ENCODE peak calls at places on chromosomes 3 and 15, in eight cellular contexts. V is CD8-positive, alpha-beta memory T cell; F is left ventricle myocardium inferior; H is neuronal stem cell; X is Panc1; G is left lung; R is lung; U is fibroblast of lung. A is an unnamed sample. For H3K4me1 and H3K36me3, the result is how much of the 10 kb centered on the place peaks cover.

GRCh38 chr3:27630892-27631291 is 91.2 kb downstream of the EOMES start:
- DNase-seq in V (no peak), F (no peak), H (no peak), X (no peak), G (no peak), R (no peak), U (peak), A (no peak)

GRCh38 chr3:151873433-151873832 is at the start of gene SUCNR1:
- DNase-seq in V (no peak), F (no peak), H (no peak), X (no peak), G (no peak), R (no peak), U (no peak), A (no peak)

GRCh38 chr3:135917076-135917475 is 48.5 kb upstream of the PPP2R3A start:
- DNase-seq in V (no peak), F (no peak), H (no peak), X (no peak), G (no peak), R (no peak), U (no peak), A (no peak)

GRCh38 chr15:39788108-39788507 is 5.5 kb upstream of the FSIP1 start:
- DNase-seq in V (no peak), F (no peak), H (no peak), X (no peak), G (no peak), R (no peak), U (peak), A (no peak)

GRCh38 chr15:59691194-59691805 is 2.2 kb upstream of the BNIP2 start:
- DNase-seq in V (peak), F (no peak), H (no peak), X (no peak), G (no peak), R (no peak), U (peak), A (no peak)

GRCh38 chr3:164620423-164620822 is 457.9 kb downstream of the SI start:
- DNase-seq in V (no peak), F (no peak), H (no peak), X (no peak), G (no peak), R (no peak), U (no peak), A (no peak)

GRCh38 chr3:62135731-62136130 is 237.6 kb downstream of the FEZF2 start:
- DNase-seq in V (no peak), F (no peak), H (no peak), X (no peak), G (no peak), R (no peak), U (no peak), A (no peak)

GRCh38 chr3:168495251-168495650 is 399.5 kb upstream of the GOLIM4 start:
- DNase-seq in V (no peak), F (no peak), H (no peak), X (no peak), G (no peak), R (no peak), U (no peak), A (no peak)

GRCh38 chr15:55221090-55222011 is 24.6 kb upstream of the RSL24D1 start:
- DNase-seq in V (no peak), F (no peak), H (no peak), X (no peak), G (no peak), R (peak), U (peak), A (peak)

GRCh38 chr3:14941871-14942270 is 5.5 kb upstream of the NR2C2 start:
- DNase-seq in V (no peak), F (no peak), H (no peak), X (no peak), G (no peak), R (no peak), U (no peak), A (no peak)

GRCh38 chr3:14153663-14154062 is 24.7 kb downstream of the XPC start:
- DNase-seq in V (no peak), F (no peak), H (no peak), X (no peak), G (no peak), R (no peak), U (no peak), A (peak)

GRCh38 chr3:129892486-129892856 is 1.0 kb downstream of the TMCC1 start:
- DNase-seq in V (no peak), F (no peak), H (no peak), X (no peak), G (peak), R (peak), U (no peak), A (no peak)

GRCh38 chr3:16377847-16378302 is 112.9 kb downstream of the OXNAD1 start:
- DNase-seq in V (no peak), F (no peak), H (no peak), X (no peak), G (no peak), R (no peak), U (no peak), A (no peak)

GRCh38 chr3:140242818-140243276 is 307.9 kb downstream of the CLSTN2 start:
- DNase-seq in V (no peak), F (no peak), H (no peak), X (no peak), G (no peak), R (no peak), U (no peak), A (no peak)

GRCh38 chr15:68817304-68818087 is 3.2 kb downstream of the ANP32A start:
- DNase-seq in V (peak), F (peak), H (peak), X (no peak), G (peak), R (peak), U (peak), A (no peak)

GRCh38 chr3:21170964-21171363 is 580.0 kb downstream of the ZNF385D start:
- DNase-seq in V (no peak), F (no peak), H (peak), X (peak), G (no peak), R (no peak), U (peak), A (no peak)

GRCh38 chr3:129315386-129315991 is 36.8 kb downstream of the HMCES start:
- DNase-seq in V (peak), F (peak), H (no peak), X (no peak), G (peak), R (no peak), U (peak), A (no peak)

GRCh38 chr3:51969841-51970240 is 2.6 kb upstream of the PCBP4 start:
- DNase-seq in V (no peak), F (no peak), H (no peak), X (no peak), G (peak), R (no peak), U (no peak), A (no peak)
- H3K27ac ChIP-seq in V (no peak), F (peak), H (no peak), X (no peak), G (no peak), R (no peak), U (no peak), A (no peak)

GRCh38 chr3:149612456-149612855 is 45.4 kb downstream of the WWTR1 start:
- DNase-seq in V (no peak), F (no peak), H (no peak), X (no peak), G (no peak), R (no peak), U (no peak), A (no peak)

GRCh38 chr3:149608987-149609386 is 48.8 kb downstream of the WWTR1 start:
- DNase-seq in V (no peak), F (no peak), H (no peak), X (no peak), G (no peak), R (no peak), U (no peak), A (no peak)

GRCh38 chr3:149610351-149611105 is 47.3 kb downstream of the WWTR1 start:
- DNase-seq in V (no peak), F (peak), H (no peak), X (no peak), G (no peak), R (no peak), U (peak), A (no peak)

GRCh38 chr3:149611149-149611548 is 46.7 kb downstream of the WWTR1 start:
- DNase-seq in V (no peak), F (no peak), H (no peak), X (no peak), G (no peak), R (no peak), U (no peak), A (no peak)

GRCh38 chr3:149609595-149609994 is 48.2 kb downstream of the WWTR1 start:
- DNase-seq in V (no peak), F (no peak), H (no peak), X (no peak), G (no peak), R (no peak), U (no peak), A (no peak)
- H3K4me1 ChIP-seq in V (under half), F (half or more), H (under half), X (half or more), G (under half), R (under half), U (under half), A (half or more)

GRCh38 chr3:53109190-53109589 is 21.0 kb downstream of the RFT1 start:
- DNase-seq in V (no peak), F (no peak), H (no peak), X (no peak), G (no peak), R (no peak), U (no peak), A (no peak)
- H3K36me3 ChIP-seq in V (under half), F (half or more), H (half or more), X (under half), G (half or more), R (under half), U (under half), A (under half)

DNA sequence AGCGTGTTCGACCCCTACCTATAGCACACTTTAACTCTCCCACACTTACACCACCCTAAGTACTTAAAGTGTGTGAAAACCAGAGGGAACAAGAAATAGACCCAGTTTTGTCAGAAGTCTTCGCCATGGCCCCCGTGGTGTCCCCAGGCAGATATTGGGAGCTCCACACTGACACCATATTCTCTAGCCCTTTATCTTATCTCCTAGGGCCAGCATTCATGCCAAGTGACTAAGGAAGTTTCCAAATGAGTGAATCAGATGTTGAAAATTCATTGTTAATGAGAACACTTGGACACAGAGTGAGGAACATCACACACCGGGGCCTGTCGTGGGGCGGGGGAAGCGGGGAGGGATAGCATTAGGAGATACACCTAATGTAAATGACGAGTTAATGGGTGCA is 31.8 kb downstream of the P3H2 start:
- DNase-seq in V (no peak), F (no peak), H (no peak), X (no peak), G (no peak), R (no peak), U (no peak), A (no peak)
- H3K27ac ChIP-seq in V (no peak), F (no peak), H (no peak), X (no peak), G (no peak), R (no peak), U (no peak), A (no peak)

DNA sequence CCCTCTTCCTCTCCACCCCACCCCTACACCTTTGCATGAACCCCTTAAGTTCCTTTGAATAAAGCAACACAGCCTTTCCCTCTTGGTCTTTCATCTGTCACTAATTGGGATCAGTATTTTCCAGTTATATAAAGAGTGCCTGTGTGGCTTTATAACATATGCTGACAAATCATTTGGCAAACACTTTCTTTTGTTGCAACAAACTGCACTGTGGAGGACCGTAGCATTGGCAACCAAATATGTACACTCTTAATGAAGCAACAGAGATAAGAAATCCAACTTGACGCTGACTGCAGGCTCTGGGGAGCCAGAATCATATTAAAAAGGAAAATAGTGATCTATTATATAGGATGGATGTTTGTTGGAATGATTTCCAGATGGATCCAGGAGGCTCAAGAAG is 120.1 kb upstream of the PRICKLE2 start:
- DNase-seq in V (no peak), F (no peak), H (no peak), X (no peak), G (no peak), R (peak), U (peak), A (no peak)
- H3K4me1 ChIP-seq in V (under half), F (under half), H (under half), X (under half), G (under half), R (under half), U (under half), A (under half)

A was measured in right atrium auricular region.